ENCODE peak calls at places on chromosomes 2 and 18, in five cellular contexts. Y, Z, F, G and D are unnamed samples.

GRCh38 chr2:127961729-127962128 is 66.1 kb downstream of the SAP130 start:
- DNase-seq in Y (no peak), Z (no peak), F (no peak), G (no peak), D (peak; percentile 34)

GRCh38 chr2:181685150-181685688 is 4.9 kb upstream of the NEUROD1 start:
- DNase-seq in Y (no peak), Z (no peak), F (no peak), G (no peak), D (no peak)

GRCh38 chr2:172735646-172736418 is at the start of gene RAPGEF4:
- DNase-seq in Y (no peak), Z (no peak), F (no peak), G (no peak), D (no peak)

GRCh38 chr2:203360833-203361430 is 32.7 kb downstream of the ABI2 start:
- DNase-seq in Y (no peak), Z (no peak), F (no peak), G (no peak), D (no peak)

GRCh38 chr2:175187378-175187777 is 5.9 kb upstream of the ATP5MC3 start:
- DNase-seq in Y (no peak), Z (no peak), F (no peak), G (peak; percentile 48), D (no peak)

GRCh38 chr2:239146011-239146641 is 254.7 kb downstream of the HDAC4 start:
- DNase-seq in Y (no peak), Z (no peak), F (no peak), G (no peak), D (peak; percentile 28)

GRCh38 chr2:205975082-205975949 is 110.7 kb downstream of the INO80D start:
- DNase-seq in Y (peak; percentile 65), Z (no peak), F (no peak), G (peak; percentile 85), D (no peak)

GRCh38 chr2:129906139-129906860 is 73.2 kb upstream of the RAB6C start:
- DNase-seq in Y (no peak), Z (no peak), F (no peak), G (no peak), D (no peak)

GRCh38 chr2:219253753-219254589 is at the start of gene TUBA4A:
- DNase-seq in Y (peak; percentile 95), Z (peak; percentile 69), F (peak; percentile 72), G (peak; percentile 81), D (peak; percentile 90)

GRCh38 chr2:32805104-32806095 is 141.4 kb upstream of the LTBP1 start:
- DNase-seq in Y (no peak), Z (no peak), F (no peak), G (peak; percentile 59), D (no peak)

GRCh38 chr2:237383991-237384671 is 29.8 kb downstream of the COL6A3 start:
- DNase-seq in Y (no peak), Z (no peak), F (peak; percentile 68), G (no peak), D (no peak)

GRCh38 chr2:100601661-100602060 is 38.9 kb downstream of the PDCL3 start:
- DNase-seq in Y (no peak), Z (no peak), F (no peak), G (no peak), D (no peak)

GRCh38 chr2:231125272-231125671 is 430 bp upstream of the HTR2B start:
- DNase-seq in Y (no peak), Z (no peak), F (no peak), G (no peak), D (no peak)

GRCh38 chr2:28450901-28451565 is 44.8 kb upstream of the PLB1 start:
- DNase-seq in Y (no peak), Z (no peak), F (no peak), G (no peak), D (no peak)

GRCh38 chr18:30280861-30281470 is 761.6 kb downstream of the DSC3 start:
- DNase-seq in Y (no peak), Z (no peak), F (no peak), G (peak; percentile 31), D (no peak)

GRCh38 chr18:80167947-80168745 is 59.1 kb downstream of the ADNP2 start:
- DNase-seq in Y (peak; percentile 8), Z (no peak), F (no peak), G (no peak), D (no peak)

GRCh38 chr2:163600801-163601200 is 135.0 kb downstream of the FIGN start:
- DNase-seq in Y (no peak), Z (no peak), F (no peak), G (no peak), D (no peak)

GRCh38 chr2:166335284-166335683 is 40.5 kb downstream of the SCN9A start:
- DNase-seq in Y (no peak), Z (no peak), F (no peak), G (no peak), D (no peak)

GRCh38 chr2:229153307-229153706 is 117.8 kb downstream of the PID1 start:
- DNase-seq in Y (peak; percentile 62), Z (no peak), F (no peak), G (no peak), D (no peak)

GRCh38 chr2:156192468-156192867 is 140.1 kb downstream of the NR4A2 start:
- DNase-seq in Y (no peak), Z (no peak), F (no peak), G (no peak), D (no peak)

GRCh38 chr2:98026927-98027522 is 31.3 kb upstream of the TMEM131 start:
- DNase-seq in Y (no peak), Z (no peak), F (no peak), G (no peak), D (no peak)
- TF ChIP-seq POLR2A in Y (no peak), Z (no peak), F (no peak), G (no peak), D (no peak)

GRCh38 chr18:46680784-46681695 is 24.0 kb upstream of the LOXHD1 start:
- DNase-seq in Y (no peak), Z (no peak), F (no peak), G (no peak), D (no peak)
- H3K4me1 ChIP-seq in Y (no peaks in the 10 kb centered on the region), Z (no peaks in the 10 kb centered on the region), F (no peaks in the 10 kb centered on the region), G (no peaks in the 10 kb centered on the region), D (no peaks in the 10 kb centered on the region)

GRCh38 chr2:97957432-97958183 is 38.1 kb downstream of the TMEM131 start:
- DNase-seq in Y (no peak), Z (no peak), F (no peak), G (no peak), D (no peak)
- TF ChIP-seq CTCF in Y (no peak), Z (no peak), F (no peak), G (no peak), D (no peak)

DNA sequence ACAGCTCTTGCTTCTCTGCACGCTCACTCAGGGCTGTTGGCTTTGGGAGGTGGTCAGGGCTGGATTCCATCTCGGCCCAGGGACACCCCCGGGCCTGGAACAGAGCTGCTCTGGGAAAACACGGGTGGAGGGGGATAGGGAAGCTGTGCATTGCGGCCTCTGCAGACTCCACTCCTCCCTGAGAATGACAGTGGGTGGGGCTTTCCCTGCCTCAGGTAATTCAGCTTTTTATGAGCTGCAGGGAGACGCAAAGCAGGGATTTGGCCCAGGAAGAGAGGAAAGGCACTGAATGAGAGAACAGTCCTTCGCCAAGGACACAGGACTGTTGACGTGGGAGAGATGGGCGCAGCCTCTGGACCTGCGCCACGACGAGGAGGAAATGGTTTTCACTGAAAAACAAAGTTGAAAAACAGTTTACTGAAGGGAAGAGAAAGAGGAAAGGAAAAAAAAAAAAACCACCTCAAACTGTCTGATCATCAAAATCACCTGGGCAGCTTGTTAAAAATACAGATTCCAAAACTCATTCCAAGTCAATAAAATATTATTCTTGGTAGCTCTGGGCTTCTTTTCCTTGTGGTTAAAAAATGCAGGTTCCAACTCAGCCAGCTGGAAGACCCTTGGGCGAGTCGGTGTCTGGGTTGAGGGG is 194.0 kb downstream of the ZFP36L2 start:
- DNase-seq in Y (peak; percentile 87), Z (peak; percentile 59), F (peak; percentile 87), G (peak; percentile 68), D (peak; percentile 77)
- TF ChIP-seq POLR2A in Y (peak; percentile 59), Z (no peak), F (no peak), G (no peak), D (no peak)

DNA sequence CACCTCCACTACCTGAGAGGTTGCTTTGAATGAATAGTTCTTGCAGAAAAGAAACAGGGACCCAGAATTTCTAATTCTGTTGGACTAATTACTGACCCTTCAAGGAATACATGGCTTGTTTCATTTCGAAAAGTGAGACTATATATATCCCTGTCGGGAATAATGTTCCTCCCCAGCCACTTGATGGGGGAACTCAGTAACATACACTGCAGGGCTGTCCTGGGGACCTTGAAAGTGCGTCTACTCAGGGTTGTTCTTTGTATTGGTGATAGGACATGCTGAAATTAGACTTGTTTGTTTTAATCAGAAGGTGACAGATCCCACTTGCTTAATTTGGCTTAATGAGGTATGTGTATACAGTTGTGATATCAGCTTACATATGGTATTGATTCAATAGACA is 25.5 kb downstream of the MGAT5 start:
- DNase-seq in Y (no peak), Z (no peak), F (no peak), G (no peak), D (no peak)
- H3K4me1 ChIP-seq in Y (peaks cover 6% of the 10 kb centered on the region), Z (peaks cover 14% of the 10 kb centered on the region), F (no peaks in the 10 kb centered on the region), G (no peaks in the 10 kb centered on the region), D (peaks cover 63% of the 10 kb centered on the region)

GRCh38 chr2:190178066-190178722 is 115.7 kb upstream of the MSTN start:
- DNase-seq in Y (no peak), Z (no peak), F (no peak), G (no peak), D (no peak)

GRCh38 chr2:190179754-190180312 is 117.3 kb upstream of the MSTN start:
- DNase-seq in Y (no peak), Z (peak; percentile 23), F (no peak), G (no peak), D (no peak)

GRCh38 chr2:190182071-190182524 is 119.6 kb upstream of the MSTN start:
- DNase-seq in Y (no peak), Z (no peak), F (no peak), G (no peak), D (no peak)

GRCh38 chr2:190181066-190181681 is 118.6 kb upstream of the MSTN start:
- DNase-seq in Y (no peak), Z (no peak), F (no peak), G (no peak), D (no peak)

DNA sequence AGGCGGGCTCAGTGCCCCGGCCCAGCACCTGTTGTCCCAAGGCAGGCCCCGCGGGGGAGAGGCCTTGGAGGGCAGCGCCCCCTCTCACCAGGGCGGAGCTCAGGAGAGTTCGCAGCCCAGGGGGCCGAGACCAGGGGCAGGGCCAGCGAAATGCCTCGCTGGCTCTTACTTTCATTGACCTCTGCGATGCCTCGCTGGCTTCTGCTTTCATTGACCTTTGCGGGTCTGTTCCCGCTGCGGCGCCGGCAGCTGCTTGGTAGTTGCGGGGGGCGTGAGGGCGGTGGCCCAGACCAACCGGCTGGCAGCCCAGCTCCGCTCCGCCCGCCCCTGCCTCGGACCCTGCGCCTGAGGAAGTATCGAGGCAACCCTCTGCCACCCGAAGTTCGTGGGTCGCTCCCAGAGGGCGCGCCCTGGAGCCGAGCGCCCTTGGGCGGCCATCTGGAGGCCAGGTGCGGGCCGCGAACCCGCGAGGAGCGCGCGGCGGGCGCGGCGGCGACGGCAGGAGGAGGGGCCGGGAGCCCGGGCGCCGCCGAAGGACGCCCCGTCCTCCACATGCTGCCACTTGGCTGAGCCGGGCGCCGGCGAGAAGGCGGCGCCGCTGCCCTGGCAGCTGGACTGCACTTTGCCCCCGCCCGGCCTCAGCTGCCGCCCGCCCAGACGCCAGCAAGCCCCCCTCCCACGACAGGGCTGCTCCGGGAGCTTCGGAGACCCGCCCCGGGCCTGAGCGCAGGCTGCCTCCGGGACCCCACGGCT is 118.0 kb upstream of the MSTN start:
- DNase-seq in Y (peak; percentile 82), Z (peak; percentile 15), F (peak; percentile 35), G (peak; percentile 73), D (peak; percentile 85)
- TF ChIP-seq CTCF in Y (peak; percentile 58), Z (peak; percentile 56), F (peak; percentile 45), G (peak; percentile 65), D (peak; percentile 46)

GRCh38 chr2:157420771-157421323 is 23.0 kb downstream of the CYTIP start:
- DNase-seq in Y (no peak), Z (no peak), F (no peak), G (peak; percentile 51), D (no peak)
- TF ChIP-seq POLR2A in Y (no peak), Z (no peak), F (no peak), G (no peak), D (no peak)